ENCODE peak calls at places on chromosomes 2 and 18, in seven cellular contexts. F is SK-N-DZ, S is astrocyte of the hippocampus, E is EL, N is heart right ventricle, K is left kidney, J is OCI-LY7. R is an unnamed sample.

GRCh38 chr18:7393080-7393479 is 162.2 kb downstream of the LRRC30 start:
- DNase-seq in F (no peak), S (no peak), E (no peak), N (no peak), K (no peak), J (no peak), R (no peak)

GRCh38 chr2:61241266-61241665 is 79.3 kb downstream of the C2orf74 start:
- DNase-seq in F (no peak), S (no peak), E (no peak), N (no peak), K (no peak), J (no peak), R (no peak)

GRCh38 chr18:29874519-29875098 is 1167.9 kb downstream of the DSC3 start:
- DNase-seq in F (peak), S (peak), E (peak), N (no peak), K (peak), J (peak), R (peak)

GRCh38 chr2:33023732-33024301 is 77.1 kb downstream of the LTBP1 start:
- DNase-seq in F (no peak), S (no peak), E (no peak), N (no peak), K (no peak), J (no peak), R (peak)

GRCh38 chr2:157056200-157056676 is 201.3 kb upstream of the GALNT5 start:
- DNase-seq in F (no peak), S (peak), E (peak), N (no peak), K (no peak), J (no peak), R (peak)

GRCh38 chr2:38174646-38175096 is 98.7 kb upstream of the CYP1B1 start:
- DNase-seq in F (no peak), S (peak), E (peak), N (no peak), K (peak), J (no peak), R (peak)

GRCh38 chr18:45940724-45941123 is 26.4 kb downstream of the EPG5 start:
- DNase-seq in F (no peak), S (no peak), E (no peak), N (no peak), K (no peak), J (no peak), R (no peak)

GRCh38 chr2:8146329-8147048 is 535.4 kb upstream of the ID2 start:
- DNase-seq in F (no peak), S (no peak), E (no peak), N (peak), K (no peak), J (no peak), R (no peak)

GRCh38 chr18:5895886-5896740 is 791 bp upstream of the TMEM200C start:
- DNase-seq in F (peak), S (peak), E (no peak), N (peak), K (peak), J (no peak), R (peak)

GRCh38 chr18:46488472-46489213 is 168.4 kb downstream of the LOXHD1 start:
- DNase-seq in F (no peak), S (no peak), E (no peak), N (peak), K (no peak), J (no peak), R (no peak)

GRCh38 chr2:225434014-225434413 is 34.5 kb downstream of the NYAP2 start:
- DNase-seq in F (no peak), S (no peak), E (no peak), N (no peak), K (peak), J (no peak), R (no peak)

GRCh38 chr2:239213420-239214101 is 187.3 kb downstream of the HDAC4 start:
- DNase-seq in F (no peak), S (no peak), E (no peak), N (no peak), K (no peak), J (no peak), R (no peak)

GRCh38 chr18:49691177-49691608 is 122.1 kb downstream of the ACAA2 start:
- DNase-seq in F (no peak), S (peak), E (peak), N (no peak), K (no peak), J (no peak), R (peak)